ENCODE peak calls at places on chromosome 4, in ten cellular contexts. K is AG09309, V is fibroblast of lung, M is HCT116, C is tibial nerve, D is dorsolateral prefrontal cortex, O is lower lobe of right lung, L is adrenal gland, W is type B pancreatic cell, I is WTC11. U is an unnamed sample.

GRCh38 chr4:23717528-23718248 is 172.2 kb downstream of the PPARGC1A start:
- DNase-seq in K (no peak), V (peak), M (no peak), C (no peak), D (no peak), O (no peak), L (peak), W (no peak), I (no peak), U (peak)

GRCh38 chr4:187069398-187069797 is 345.7 kb upstream of the FAT1 start:
- DNase-seq in K (no peak), V (no peak), M (no peak), C (no peak), D (no peak), O (no peak), L (no peak), W (no peak), I (no peak), U (no peak)

GRCh38 chr4:55008166-55009056 is 117.0 kb downstream of the KDR start:
- DNase-seq in K (no peak), V (no peak), M (no peak), C (no peak), D (no peak), O (no peak), L (peak), W (no peak), I (peak), U (peak)

GRCh38 chr4:156977435-156978160 is 6.0 kb upstream of the PDGFC start:
- DNase-seq in K (peak), V (peak), M (no peak), C (no peak), D (no peak), O (no peak), L (no peak), W (no peak), I (no peak), U (peak)

GRCh38 chr4:99759988-99760387 is 56.6 kb upstream of the DAPP1 start:
- DNase-seq in K (no peak), V (no peak), M (no peak), C (no peak), D (no peak), O (no peak), L (no peak), W (no peak), I (no peak), U (no peak)

GRCh38 chr4:34091451-34091850 is 2152.9 kb downstream of the ARAP2 start:
- DNase-seq in K (no peak), V (no peak), M (no peak), C (no peak), D (no peak), O (no peak), L (no peak), W (no peak), I (no peak), U (peak)

GRCh38 chr4:13928214-13928613 is 300.7 kb upstream of the BOD1L1 start:
- DNase-seq in K (no peak), V (no peak), M (no peak), C (no peak), D (no peak), O (no peak), L (no peak), W (no peak), I (no peak), U (no peak)

GRCh38 chr4:155666701-155667537 is at the start of gene GUCY1A1:
- DNase-seq in K (no peak), V (peak), M (no peak), C (no peak), D (peak), O (peak), L (peak), W (peak), I (peak), U (peak)

GRCh38 chr4:8914461-8915171 is 43.0 kb upstream of the HMX1 start:
- DNase-seq in K (no peak), V (no peak), M (no peak), C (no peak), D (peak), O (no peak), L (no peak), W (peak), I (no peak), U (no peak)

GRCh38 chr4:1216869-1217294 is 32.0 kb downstream of the CTBP1 start:
- DNase-seq in K (no peak), V (no peak), M (no peak), C (no peak), D (no peak), O (no peak), L (peak), W (no peak), I (no peak), U (no peak)

GRCh38 chr4:56828784-56829535 is 7.5 kb upstream of the SPINK2 start:
- DNase-seq in K (no peak), V (peak), M (no peak), C (no peak), D (no peak), O (no peak), L (no peak), W (no peak), I (no peak), U (no peak)

GRCh38 chr4:186169942-186170802 is 21.2 kb upstream of the CYP4V2 start:
- DNase-seq in K (no peak), V (no peak), M (no peak), C (no peak), D (no peak), O (no peak), L (no peak), W (no peak), I (no peak), U (no peak)

GRCh38 chr4:55249476-55249875 is 96.6 kb upstream of the SRD5A3 start:
- DNase-seq in K (no peak), V (no peak), M (no peak), C (no peak), D (no peak), O (no peak), L (no peak), W (no peak), I (no peak), U (no peak)

GRCh38 chr4:136526517-136526916 is 1005.8 kb downstream of the PCDH18 start:
- DNase-seq in K (no peak), V (peak), M (no peak), C (no peak), D (no peak), O (no peak), L (no peak), W (no peak), I (no peak), U (no peak)

GRCh38 chr4:186701273-186701672 is 22.4 kb downstream of the FAT1 start:
- DNase-seq in K (no peak), V (peak), M (no peak), C (peak), D (no peak), O (no peak), L (no peak), W (no peak), I (peak), U (peak)

GRCh38 chr4:42768125-42768748 is 111.3 kb upstream of the ATP8A1 start:
- DNase-seq in K (no peak), V (no peak), M (no peak), C (no peak), D (no peak), O (no peak), L (no peak), W (no peak), I (peak), U (no peak)
- TF ChIP-seq CTCF in K (no peak), V (no peak), M (no peak), C (no peak), D (no peak), O (no peak), L (no peak), W (peak), I (peak), U (no peak)

GRCh38 chr4:176340871-176341685 is 21.3 kb downstream of the SPCS3 start:
- DNase-seq in K (no peak), V (peak), M (no peak), C (peak), D (no peak), O (no peak), L (no peak), W (no peak), I (no peak), U (peak)
- TF ChIP-seq CTCF in K (peak), V (peak), M (peak), C (peak), D (peak), O (peak), L (peak), W (peak), I (peak), U (peak)

GRCh38 chr4:53508446-53508845 is 82.8 kb downstream of the LNX1 start:
- DNase-seq in K (peak), V (peak), M (no peak), C (no peak), D (no peak), O (no peak), L (no peak), W (no peak), I (no peak), U (peak)

GRCh38 chr4:53507058-53507457 is 84.2 kb downstream of the LNX1 start:
- DNase-seq in K (no peak), V (no peak), M (no peak), C (no peak), D (no peak), O (no peak), L (no peak), W (no peak), I (no peak), U (no peak)

GRCh38 chr4:53510316-53510715 is 81.0 kb downstream of the LNX1 start:
- DNase-seq in K (no peak), V (peak), M (no peak), C (no peak), D (no peak), O (no peak), L (no peak), W (no peak), I (no peak), U (peak)

GRCh38 chr4:53507671-53508286 is 83.5 kb downstream of the LNX1 start:
- DNase-seq in K (peak), V (peak), M (no peak), C (peak), D (no peak), O (no peak), L (peak), W (no peak), I (no peak), U (peak)

GRCh38 chr4:53505947-53506346 is 85.3 kb downstream of the LNX1 start:
- DNase-seq in K (no peak), V (no peak), M (no peak), C (no peak), D (no peak), O (no peak), L (no peak), W (no peak), I (no peak), U (peak)
- TF ChIP-seq CTCF in K (peak), V (peak), M (peak), C (no peak), D (no peak), O (no peak), L (no peak), W (no peak), I (no peak), U (peak)

GRCh38 chr4:61628282-61628681 is 428.2 kb downstream of the ADGRL3 start:
- DNase-seq in K (no peak), V (peak), M (no peak), C (no peak), D (no peak), O (no peak), L (no peak), W (no peak), I (no peak), U (no peak)

GRCh38 chr4:61628727-61629126 is 428.6 kb downstream of the ADGRL3 start:
- DNase-seq in K (no peak), V (no peak), M (no peak), C (no peak), D (no peak), O (no peak), L (no peak), W (no peak), I (no peak), U (no peak)

GRCh38 chr4:61630548-61630947 is 430.4 kb downstream of the ADGRL3 start:
- DNase-seq in K (no peak), V (no peak), M (no peak), C (no peak), D (no peak), O (no peak), L (no peak), W (no peak), I (no peak), U (no peak)
- TF ChIP-seq CTCF in K (no peak), V (no peak), M (no peak), C (no peak), D (no peak), O (no peak), L (no peak), W (no peak), I (no peak), U (no peak)

GRCh38 chr4:87220094-87220831 is at the start of gene KLHL8:
- DNase-seq in K (no peak), V (peak), M (peak), C (peak), D (peak), O (peak), L (peak), W (peak), I (peak), U (peak)
- TF ChIP-seq CTCF in K (peak), V (no peak), M (no peak), C (peak), D (peak), O (peak), L (peak), W (no peak), I (no peak), U (peak)

GRCh38 chr4:166546009-166546408 is 673.0 kb downstream of the TLL1 start:
- DNase-seq in K (no peak), V (no peak), M (no peak), C (no peak), D (no peak), O (no peak), L (no peak), W (no peak), I (no peak), U (no peak)
- TF ChIP-seq CTCF in K (no peak), V (no peak), M (no peak), C (no peak), D (no peak), O (no peak), L (no peak), W (no peak), I (no peak), U (no peak)

U was measured in fibroblast of pulmonary artery.